ENCODE peak calls at places on chromosomes 7 and 10, in ten cellular contexts. N is CD8-positive, alpha-beta memory T cell; P is GM10248; E is skeletal muscle cell; I is RCC 7860; L is CD4-positive, alpha-beta memory T cell; V is mucosa of gallbladder; Y is HEK293T; S is GM13977; H is stimulated activated CD4-positive, alpha-beta T cell treated with anti-CD3 and anti-CD28 coated beads, Interleukin-15, amount 100 ng/mL, for 48 hours. K is an unnamed sample.

GRCh38 chr7:132950685-132951084 is 131.2 kb downstream of the CHCHD3 start:
- DNase-seq in N (no peak), P (no peak), E (no peak), I (no peak), L (no peak), V (no peak), Y (no peak), S (no peak), H (no peak), K (no peak)

GRCh38 chr10:79191951-79192676 is 123.3 kb downstream of the ZMIZ1 start:
- DNase-seq in N (no peak), P (no peak), E (no peak), I (no peak), L (no peak), V (no peak), Y (no peak), S (no peak), H (no peak), K (no peak)

GRCh38 chr7:106905734-106906133 is 40.7 kb downstream of the PIK3CG start:
- DNase-seq in N (no peak), P (no peak), E (no peak), I (no peak), L (no peak), V (no peak), Y (no peak), S (no peak), H (no peak), K (no peak)

GRCh38 chr10:117408436-117409384 is 33.5 kb upstream of the PDZD8 start:
- DNase-seq in N (no peak), P (no peak), E (no peak), I (no peak), L (no peak), V (no peak), Y (no peak), S (no peak), H (no peak), K (no peak)

GRCh38 chr7:17311952-17312351 is 13.5 kb downstream of the AHR start:
- DNase-seq in N (no peak), P (no peak), E (no peak), I (no peak), L (no peak), V (no peak), Y (no peak), S (no peak), H (no peak), K (no peak)

GRCh38 chr7:99102809-99103690 is 40.9 kb downstream of the SMURF1 start:
- DNase-seq in N (no peak), P (no peak), E (no peak), I (peak), L (no peak), V (no peak), Y (no peak), S (no peak), H (peak), K (no peak)

GRCh38 chr10:86699541-86699940 is 31.2 kb downstream of the LDB3 start:
- DNase-seq in N (no peak), P (no peak), E (no peak), I (no peak), L (no peak), V (no peak), Y (no peak), S (no peak), H (no peak), K (no peak)

GRCh38 chr10:92640110-92640509 is 47.2 kb downstream of the KIF11 start:
- DNase-seq in N (no peak), P (no peak), E (peak), I (no peak), L (no peak), V (no peak), Y (no peak), S (no peak), H (no peak), K (no peak)

GRCh38 chr10:131743190-131744151 is 157.3 kb upstream of the PPP2R2D start:
- DNase-seq in N (no peak), P (peak), E (no peak), I (no peak), L (no peak), V (no peak), Y (no peak), S (peak), H (no peak), K (peak)

GRCh38 chr10:86401588-86402282 is 35.1 kb upstream of the GRID1 start:
- DNase-seq in N (peak), P (no peak), E (no peak), I (no peak), L (peak), V (peak), Y (no peak), S (no peak), H (no peak), K (no peak)

GRCh38 chr10:52119507-52119906 is 194.6 kb upstream of the DKK1 start:
- DNase-seq in N (no peak), P (no peak), E (no peak), I (no peak), L (no peak), V (no peak), Y (no peak), S (no peak), H (no peak), K (no peak)

GRCh38 chr7:5217396-5217795 is 27.4 kb downstream of the WIPI2 start:
- DNase-seq in N (no peak), P (no peak), E (no peak), I (no peak), L (no peak), V (no peak), Y (no peak), S (no peak), H (no peak), K (no peak)

GRCh38 chr10:338176-339037 is 203.2 kb downstream of the ZMYND11 start:
- DNase-seq in N (no peak), P (no peak), E (no peak), I (peak), L (no peak), V (peak), Y (no peak), S (no peak), H (no peak), K (no peak)

GRCh38 chr7:156703209-156703608 is 62.6 kb downstream of the RNF32 start:
- DNase-seq in N (no peak), P (no peak), E (no peak), I (no peak), L (no peak), V (no peak), Y (no peak), S (no peak), H (no peak), K (no peak)

GRCh38 chr7:45573199-45573598 is 969 bp upstream of the ADCY1 start:
- DNase-seq in N (no peak), P (no peak), E (no peak), I (no peak), L (no peak), V (no peak), Y (no peak), S (no peak), H (no peak), K (no peak)